ENCODE peak calls at places on chromosome 17, in ten cellular contexts. One of them, this sample, is unnamed.

GRCh38 chr17:40491486-40491885 is 9.9 kb downstream of the TNS4 start:
- DNase-seq in progenitor cell of endocrine pancreas: no peak
- DNase-seq in uterus: no peak
- DNase-seq in ascending aorta: no peak
- DNase-seq in NB4: no peak
- DNase-seq in left ventricle myocardium inferior: no peak
- DNase-seq in mammary epithelial cell: peak
- DNase-seq in cardiac muscle cell: no peak
- DNase-seq in pancreas: no peak
- DNase-seq in thoracic aorta: no peak
- DNase-seq in this sample: no peak

GRCh38 chr17:17056167-17056562 is 13.9 kb downstream of the MPRIP start:
- DNase-seq in NB4: no peak
- DNase-seq in thoracic aorta: no peak
- DNase-seq in progenitor cell of endocrine pancreas: no peak
- DNase-seq in left ventricle myocardium inferior: no peak
- DNase-seq in mammary epithelial cell: no peak
- DNase-seq in pancreas: no peak
- DNase-seq in cardiac muscle cell: no peak
- DNase-seq in uterus: no peak
- DNase-seq in ascending aorta: no peak
- DNase-seq in this sample: no peak

GRCh38 chr17:56699186-56699895 is 105.8 kb downstream of the NOG start:
- DNase-seq in left ventricle myocardium inferior: peak
- DNase-seq in progenitor cell of endocrine pancreas: no peak
- DNase-seq in NB4: no peak
- DNase-seq in uterus: no peak
- DNase-seq in pancreas: peak
- DNase-seq in ascending aorta: no peak
- DNase-seq in cardiac muscle cell: peak
- DNase-seq in thoracic aorta: peak
- DNase-seq in mammary epithelial cell: peak
- DNase-seq in this sample: no peak

GRCh38 chr17:9644910-9645751 is at the start of gene USP43:
- DNase-seq in mammary epithelial cell: peak
- DNase-seq in NB4: peak
- DNase-seq in uterus: no peak
- DNase-seq in pancreas: peak
- DNase-seq in thoracic aorta: no peak
- DNase-seq in left ventricle myocardium inferior: no peak
- DNase-seq in cardiac muscle cell: peak
- DNase-seq in ascending aorta: no peak
- DNase-seq in progenitor cell of endocrine pancreas: peak
- DNase-seq in this sample: no peak

GRCh38 chr17:58184308-58184985 is 8.1 kb upstream of the EPX start:
- DNase-seq in ascending aorta: no peak
- DNase-seq in uterus: no peak
- DNase-seq in progenitor cell of endocrine pancreas: no peak
- DNase-seq in left ventricle myocardium inferior: no peak
- DNase-seq in cardiac muscle cell: peak
- DNase-seq in NB4: peak
- DNase-seq in pancreas: no peak
- DNase-seq in thoracic aorta: no peak
- DNase-seq in mammary epithelial cell: peak
- DNase-seq in this sample: no peak

GRCh38 chr17:44002141-44002848 is 2.1 kb upstream of the NAGS start:
- DNase-seq in thoracic aorta: no peak
- DNase-seq in pancreas: no peak
- DNase-seq in NB4: peak
- DNase-seq in cardiac muscle cell: peak
- DNase-seq in uterus: no peak
- DNase-seq in mammary epithelial cell: peak
- DNase-seq in progenitor cell of endocrine pancreas: no peak
- DNase-seq in left ventricle myocardium inferior: no peak
- DNase-seq in ascending aorta: no peak
- DNase-seq in this sample: no peak

GRCh38 chr17:68101992-68102758 is 66.6 kb downstream of the KPNA2 start:
- DNase-seq in uterus: peak
- DNase-seq in thoracic aorta: no peak
- DNase-seq in progenitor cell of endocrine pancreas: no peak
- DNase-seq in left ventricle myocardium inferior: no peak
- DNase-seq in cardiac muscle cell: no peak
- DNase-seq in ascending aorta: no peak
- DNase-seq in pancreas: peak
- DNase-seq in NB4: peak
- DNase-seq in mammary epithelial cell: peak
- DNase-seq in this sample: no peak

GRCh38 chr17:1645207-1646171 is at the start of gene SCARF1:
- DNase-seq in thoracic aorta: no peak
- DNase-seq in NB4: no peak
- DNase-seq in ascending aorta: no peak
- DNase-seq in cardiac muscle cell: no peak
- DNase-seq in mammary epithelial cell: no peak
- DNase-seq in pancreas: peak
- DNase-seq in progenitor cell of endocrine pancreas: no peak
- DNase-seq in uterus: peak
- DNase-seq in left ventricle myocardium inferior: peak
- DNase-seq in this sample: no peak

GRCh38 chr17:66296289-66296725 is 6.1 kb upstream of the PRKCA start:
- DNase-seq in progenitor cell of endocrine pancreas: no peak
- DNase-seq in uterus: no peak
- DNase-seq in ascending aorta: no peak
- DNase-seq in thoracic aorta: no peak
- DNase-seq in NB4: no peak
- DNase-seq in pancreas: no peak
- DNase-seq in mammary epithelial cell: no peak
- DNase-seq in cardiac muscle cell: no peak
- DNase-seq in left ventricle myocardium inferior: no peak
- DNase-seq in this sample: no peak
- TF ChIP-seq CTCF in progenitor cell of endocrine pancreas: no peak
- TF ChIP-seq CTCF in uterus: no peak
- TF ChIP-seq CTCF in ascending aorta: no peak
- TF ChIP-seq CTCF in thoracic aorta: no peak
- TF ChIP-seq CTCF in NB4: no peak
- TF ChIP-seq CTCF in pancreas: no peak
- TF ChIP-seq CTCF in mammary epithelial cell: no peak
- TF ChIP-seq CTCF in cardiac muscle cell: no peak
- TF ChIP-seq CTCF in left ventricle myocardium inferior: no peak
- TF ChIP-seq CTCF in this sample: no peak

GRCh38 chr17:47806026-47806912 is 15.3 kb downstream of the OSBPL7 start:
- DNase-seq in cardiac muscle cell: no peak
- DNase-seq in ascending aorta: no peak
- DNase-seq in progenitor cell of endocrine pancreas: no peak
- DNase-seq in mammary epithelial cell: no peak
- DNase-seq in uterus: no peak
- DNase-seq in left ventricle myocardium inferior: no peak
- DNase-seq in pancreas: no peak
- DNase-seq in thoracic aorta: no peak
- DNase-seq in NB4: no peak
- DNase-seq in this sample: no peak

GRCh38 chr17:47806913-47807255 is 14.7 kb downstream of the OSBPL7 start:
- DNase-seq in pancreas: no peak
- DNase-seq in cardiac muscle cell: no peak
- DNase-seq in ascending aorta: no peak
- DNase-seq in progenitor cell of endocrine pancreas: no peak
- DNase-seq in mammary epithelial cell: no peak
- DNase-seq in NB4: no peak
- DNase-seq in left ventricle myocardium inferior: no peak
- DNase-seq in thoracic aorta: no peak
- DNase-seq in uterus: no peak
- DNase-seq in this sample: no peak

GRCh38 chr17:47808036-47808829 is 13.4 kb downstream of the OSBPL7 start:
- DNase-seq in cardiac muscle cell: no peak
- DNase-seq in ascending aorta: no peak
- DNase-seq in mammary epithelial cell: no peak
- DNase-seq in thoracic aorta: no peak
- DNase-seq in NB4: no peak
- DNase-seq in progenitor cell of endocrine pancreas: no peak
- DNase-seq in uterus: no peak
- DNase-seq in left ventricle myocardium inferior: no peak
- DNase-seq in pancreas: no peak
- DNase-seq in this sample: no peak

GRCh38 chr17:47808830-47809480 is 12.6 kb downstream of the OSBPL7 start:
- DNase-seq in progenitor cell of endocrine pancreas: no peak
- DNase-seq in ascending aorta: no peak
- DNase-seq in thoracic aorta: no peak
- DNase-seq in NB4: no peak
- DNase-seq in cardiac muscle cell: no peak
- DNase-seq in uterus: no peak
- DNase-seq in left ventricle myocardium inferior: no peak
- DNase-seq in pancreas: peak
- DNase-seq in mammary epithelial cell: no peak
- DNase-seq in this sample: no peak

DNA sequence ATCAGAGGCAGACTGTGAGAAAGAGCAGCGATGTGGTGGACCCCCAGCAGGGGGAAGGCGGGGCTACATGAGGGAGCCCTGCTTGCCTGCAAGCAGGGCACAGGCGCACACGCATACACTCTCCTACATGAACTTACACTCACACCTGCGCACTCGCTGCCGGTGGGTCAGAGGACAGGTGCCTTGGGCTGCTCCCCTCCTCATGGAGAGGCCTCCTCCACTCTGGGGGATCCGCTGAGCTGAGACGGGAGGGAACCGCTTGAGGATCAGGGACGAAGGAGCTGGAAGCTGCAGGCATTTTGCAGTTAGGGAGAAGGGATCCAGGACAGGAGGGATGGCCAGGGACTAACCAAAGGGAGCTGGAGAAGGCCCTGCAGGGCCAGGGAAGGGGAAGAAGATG is 14.2 kb downstream of the OSBPL7 start:
- DNase-seq in NB4: no peak
- DNase-seq in ascending aorta: no peak
- DNase-seq in uterus: no peak
- DNase-seq in thoracic aorta: no peak
- DNase-seq in mammary epithelial cell: no peak
- DNase-seq in progenitor cell of endocrine pancreas: no peak
- DNase-seq in cardiac muscle cell: no peak
- DNase-seq in pancreas: no peak
- DNase-seq in left ventricle myocardium inferior: no peak
- DNase-seq in this sample: no peak
- TF ChIP-seq CTCF in NB4: no peak
- TF ChIP-seq CTCF in ascending aorta: no peak
- TF ChIP-seq CTCF in uterus: no peak
- TF ChIP-seq CTCF in thoracic aorta: no peak
- TF ChIP-seq CTCF in mammary epithelial cell: no peak
- TF ChIP-seq CTCF in progenitor cell of endocrine pancreas: no peak
- TF ChIP-seq CTCF in cardiac muscle cell: no peak
- TF ChIP-seq CTCF in pancreas: no peak
- TF ChIP-seq CTCF in left ventricle myocardium inferior: no peak
- TF ChIP-seq CTCF in this sample: no peak

DNA sequence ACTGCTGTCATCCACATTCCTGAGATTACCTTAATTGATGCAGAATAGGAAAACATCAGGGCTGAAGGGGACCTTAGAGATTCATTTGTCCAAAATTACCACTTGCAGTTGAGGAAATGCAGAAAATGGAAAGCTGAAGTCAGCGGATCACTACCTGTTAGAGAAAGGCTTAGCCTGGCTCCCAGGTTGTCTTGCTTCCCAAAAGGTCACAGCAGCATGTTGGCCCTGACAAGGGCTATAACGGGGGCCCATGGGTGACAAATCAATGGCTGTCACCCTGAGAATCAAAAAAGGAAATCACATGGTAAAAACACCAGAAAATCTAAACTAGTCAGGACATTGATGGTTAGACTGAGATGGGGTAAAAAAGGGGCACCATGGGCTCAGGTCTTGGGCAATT is 51.7 kb downstream of the HLF start:
- DNase-seq in uterus: no peak
- DNase-seq in progenitor cell of endocrine pancreas: no peak
- DNase-seq in pancreas: no peak
- DNase-seq in ascending aorta: no peak
- DNase-seq in left ventricle myocardium inferior: no peak
- DNase-seq in cardiac muscle cell: no peak
- DNase-seq in thoracic aorta: no peak
- DNase-seq in mammary epithelial cell: no peak
- DNase-seq in NB4: no peak
- DNase-seq in this sample: no peak
- TF ChIP-seq CTCF in uterus: no peak
- TF ChIP-seq CTCF in progenitor cell of endocrine pancreas: no peak
- TF ChIP-seq CTCF in pancreas: no peak
- TF ChIP-seq CTCF in ascending aorta: no peak
- TF ChIP-seq CTCF in left ventricle myocardium inferior: no peak
- TF ChIP-seq CTCF in cardiac muscle cell: no peak
- TF ChIP-seq CTCF in thoracic aorta: no peak
- TF ChIP-seq CTCF in mammary epithelial cell: no peak
- TF ChIP-seq CTCF in NB4: no peak
- TF ChIP-seq CTCF in this sample: no peak

GRCh38 chr17:28880572-28880945 is 17.0 kb downstream of the FLOT2 start:
- DNase-seq in thoracic aorta: no peak
- DNase-seq in ascending aorta: no peak
- DNase-seq in mammary epithelial cell: peak
- DNase-seq in cardiac muscle cell: no peak
- DNase-seq in uterus: no peak
- DNase-seq in pancreas: no peak
- DNase-seq in progenitor cell of endocrine pancreas: no peak
- DNase-seq in NB4: no peak
- DNase-seq in left ventricle myocardium inferior: no peak
- DNase-seq in this sample: no peak

GRCh38 chr17:28881533-28882056 is 15.9 kb downstream of the FLOT2 start:
- DNase-seq in progenitor cell of endocrine pancreas: no peak
- DNase-seq in left ventricle myocardium inferior: no peak
- DNase-seq in mammary epithelial cell: no peak
- DNase-seq in uterus: no peak
- DNase-seq in ascending aorta: no peak
- DNase-seq in thoracic aorta: no peak
- DNase-seq in pancreas: no peak
- DNase-seq in cardiac muscle cell: no peak
- DNase-seq in NB4: no peak
- DNase-seq in this sample: no peak

GRCh38 chr17:28879886-28880571 is 17.5 kb downstream of the FLOT2 start:
- DNase-seq in mammary epithelial cell: no peak
- DNase-seq in progenitor cell of endocrine pancreas: no peak
- DNase-seq in left ventricle myocardium inferior: no peak
- DNase-seq in cardiac muscle cell: no peak
- DNase-seq in uterus: no peak
- DNase-seq in pancreas: no peak
- DNase-seq in ascending aorta: no peak
- DNase-seq in NB4: no peak
- DNase-seq in thoracic aorta: no peak
- DNase-seq in this sample: no peak

GRCh38 chr17:28878158-28878910 is 19.2 kb downstream of the FLOT2 start:
- DNase-seq in pancreas: no peak
- DNase-seq in ascending aorta: no peak
- DNase-seq in mammary epithelial cell: peak
- DNase-seq in thoracic aorta: no peak
- DNase-seq in left ventricle myocardium inferior: no peak
- DNase-seq in uterus: no peak
- DNase-seq in progenitor cell of endocrine pancreas: no peak
- DNase-seq in cardiac muscle cell: no peak
- DNase-seq in NB4: no peak
- DNase-seq in this sample: no peak

DNA sequence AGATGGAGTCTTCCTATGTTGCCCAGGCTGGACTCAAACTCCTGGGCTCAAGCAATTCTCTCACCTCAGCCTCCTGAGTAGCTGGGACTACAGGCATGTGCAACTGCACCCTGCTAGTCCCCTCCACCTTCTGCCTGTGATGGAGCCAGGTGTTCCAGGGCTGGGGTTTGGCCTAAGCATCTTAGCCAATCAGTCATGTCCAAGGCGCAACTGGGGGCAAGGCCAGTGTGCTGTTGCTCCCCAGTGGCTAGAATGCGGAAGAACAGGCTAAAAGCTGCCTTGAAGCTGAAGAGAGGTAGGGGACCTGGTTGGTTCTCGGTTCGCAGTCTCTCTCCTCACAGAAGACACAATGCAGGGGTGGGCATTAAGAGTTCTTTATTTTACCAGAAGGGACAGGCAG is 18.6 kb downstream of the FLOT2 start:
- DNase-seq in progenitor cell of endocrine pancreas: no peak
- DNase-seq in pancreas: no peak
- DNase-seq in mammary epithelial cell: peak
- DNase-seq in NB4: peak
- DNase-seq in uterus: no peak
- DNase-seq in thoracic aorta: no peak
- DNase-seq in cardiac muscle cell: peak
- DNase-seq in ascending aorta: no peak
- DNase-seq in left ventricle myocardium inferior: no peak
- DNase-seq in this sample: no peak
- TF ChIP-seq CTCF in progenitor cell of endocrine pancreas: peak
- TF ChIP-seq CTCF in pancreas: no peak
- TF ChIP-seq CTCF in mammary epithelial cell: peak
- TF ChIP-seq CTCF in NB4: no peak
- TF ChIP-seq CTCF in uterus: peak
- TF ChIP-seq CTCF in thoracic aorta: no peak
- TF ChIP-seq CTCF in cardiac muscle cell: peak
- TF ChIP-seq CTCF in ascending aorta: no peak
- TF ChIP-seq CTCF in left ventricle myocardium inferior: no peak
- TF ChIP-seq CTCF in this sample: no peak